ENCODE peak calls at places on chromosomes 12 and 14, in nine cellular contexts. H, K, L, E, D, U, Z, W and O are unnamed samples.

GRCh38 chr12:93853698-93854478 is 176.7 kb downstream of the CRADD start:
- DNase-seq in Z (no peak), U (no peak), L (no peak), K (no peak), H (no peak), D (no peak), E (no peak), W (no peak), O (no peak)

GRCh38 chr12:21296751-21297406 is 37.8 kb downstream of the SLCO1A2 start:
- DNase-seq in Z (no peak), H (peak), D (no peak), W (peak), L (peak), K (no peak), U (peak), E (no peak), O (no peak)

GRCh38 chr12:84877340-84877739 is 35.3 kb downstream of the SLC6A15 start:
- DNase-seq in U (no peak), D (no peak), L (no peak), Z (no peak), K (no peak), W (no peak), E (no peak), H (no peak), O (no peak)

GRCh38 chr14:52356025-52356424 is 41.9 kb downstream of the PTGER2 start:
- DNase-seq in K (no peak), L (no peak), H (peak), E (no peak), Z (peak), W (no peak), U (no peak), D (no peak), O (no peak)

GRCh38 chr14:33999771-34000291 is 49.0 kb upstream of the EGLN3 start:
- DNase-seq in U (no peak), D (no peak), H (no peak), E (no peak), W (no peak), K (no peak), Z (no peak), L (no peak), O (no peak)

GRCh38 chr12:107159384-107159900 is 66.1 kb upstream of the CRY1 start:
- DNase-seq in L (no peak), D (no peak), U (no peak), Z (no peak), H (no peak), E (no peak), K (no peak), W (no peak), O (no peak)

GRCh38 chr14:92502541-92503286 is 10.9 kb upstream of the RIN3 start:
- DNase-seq in H (no peak), Z (no peak), K (no peak), W (no peak), E (no peak), D (no peak), U (no peak), L (no peak), O (peak)

GRCh38 chr12:116609715-116610114 is 50.5 kb downstream of the MAP1LC3B2 start:
- DNase-seq in H (no peak), W (no peak), U (no peak), E (no peak), L (peak), Z (peak), D (no peak), K (no peak), O (no peak)

GRCh38 chr12:102573237-102573636 is 92.9 kb upstream of the IGF1 start:
- DNase-seq in U (no peak), K (no peak), E (no peak), Z (no peak), H (no peak), L (no peak), W (no peak), D (no peak), O (no peak)

GRCh38 chr14:41607966-41608663 is 1.4 kb downstream of the LRFN5 start:
- DNase-seq in K (no peak), H (peak), D (no peak), Z (peak), E (peak), U (no peak), W (peak), L (peak), O (peak)

GRCh38 chr12:68414988-68415387 is 82.8 kb upstream of the MDM1 start:
- DNase-seq in K (no peak), D (no peak), U (no peak), E (no peak), W (no peak), H (no peak), L (no peak), Z (no peak), O (no peak)

GRCh38 chr12:126027816-126028215 is 962.6 kb downstream of the AACS start:
- DNase-seq in W (no peak), E (no peak), K (no peak), D (no peak), Z (no peak), H (no peak), L (no peak), U (no peak), O (no peak)

GRCh38 chr12:10016881-10017280 is 6.5 kb downstream of the CLEC12B start:
- DNase-seq in Z (no peak), L (no peak), E (no peak), U (peak), H (peak), K (no peak), W (no peak), D (no peak), O (no peak)

GRCh38 chr12:131929530-131930456 is 717 bp downstream of the PUS1 start:
- DNase-seq in L (peak), H (no peak), Z (peak), K (no peak), U (peak), E (no peak), D (no peak), W (peak), O (no peak)

GRCh38 chr14:78530078-78530477 is 359.9 kb downstream of the NRXN3 start:
- DNase-seq in Z (no peak), L (peak), E (no peak), W (peak), K (no peak), U (no peak), H (peak), D (no peak), O (no peak)

GRCh38 chr14:100653409-100653808 is 66.2 kb upstream of the BEGAIN start:
- DNase-seq in U (no peak), E (no peak), L (no peak), K (no peak), W (no peak), H (no peak), Z (no peak), D (no peak), O (no peak)

GRCh38 chr14:56172571-56172971 is 54.4 kb downstream of the PELI2 start:
- DNase-seq in Z (no peak), L (peak), D (no peak), E (no peak), K (no peak), U (no peak), W (no peak), H (peak), O (no peak)

GRCh38 chr14:56172074-56172473 is 53.9 kb downstream of the PELI2 start:
- DNase-seq in H (no peak), L (no peak), D (no peak), Z (no peak), W (no peak), E (no peak), K (no peak), U (no peak), O (no peak)

GRCh38 chr14:56175773-56176172 is 57.6 kb downstream of the PELI2 start:
- DNase-seq in Z (no peak), H (no peak), U (no peak), L (no peak), W (no peak), K (no peak), D (no peak), E (no peak), O (no peak)

GRCh38 chr14:56170877-56171422 is 52.7 kb downstream of the PELI2 start:
- DNase-seq in U (no peak), W (no peak), Z (no peak), L (no peak), E (no peak), H (no peak), D (no peak), K (no peak), O (no peak)

DNA sequence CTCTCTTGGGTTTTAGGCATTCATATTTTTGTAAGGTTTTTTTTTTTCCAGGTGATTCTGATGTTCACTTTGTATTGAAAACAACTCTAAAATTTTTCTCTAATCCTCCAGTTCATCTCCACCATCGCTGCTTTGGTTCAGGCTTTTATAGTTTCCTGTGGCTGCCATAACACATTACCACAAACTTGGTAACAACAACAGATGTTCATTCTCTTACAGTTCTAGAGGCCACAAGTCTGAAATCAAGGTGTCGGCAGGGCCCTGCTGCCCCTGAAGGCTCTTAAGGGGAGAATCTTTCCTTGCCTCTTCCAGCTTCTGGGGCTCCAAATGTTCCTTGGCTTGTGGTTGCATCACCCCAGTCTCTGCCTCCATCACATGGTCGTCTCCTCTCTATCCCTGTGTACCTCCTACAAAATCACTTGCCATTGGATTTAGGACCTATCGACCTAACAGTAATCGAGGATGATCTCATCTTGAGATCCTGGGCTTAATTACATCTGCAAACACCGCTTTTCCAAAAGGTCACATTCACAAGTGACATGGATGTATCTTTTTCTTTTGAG is 55.2 kb downstream of the PELI2 start:
- DNase-seq in Z (no peak), U (no peak), H (no peak), E (no peak), D (no peak), K (no peak), L (no peak), W (no peak), O (no peak)
- H3K4me3 ChIP-seq in Z (no peak), U (no peak), H (no peak), E (no peak), D (no peak), K (no peak), L (no peak), W (no peak), O (no peak)

GRCh38 chr12:120538281-120539156 is 4.4 kb downstream of the RNF10 start:
- DNase-seq in W (peak), U (no peak), K (peak), D (no peak), Z (peak), H (peak), L (no peak), E (no peak), O (no peak)
- H3K4me3 ChIP-seq in W (no peak), U (no peak), K (peak), D (no peak), Z (peak), H (no peak), L (no peak), E (peak), O (no peak)

DNA sequence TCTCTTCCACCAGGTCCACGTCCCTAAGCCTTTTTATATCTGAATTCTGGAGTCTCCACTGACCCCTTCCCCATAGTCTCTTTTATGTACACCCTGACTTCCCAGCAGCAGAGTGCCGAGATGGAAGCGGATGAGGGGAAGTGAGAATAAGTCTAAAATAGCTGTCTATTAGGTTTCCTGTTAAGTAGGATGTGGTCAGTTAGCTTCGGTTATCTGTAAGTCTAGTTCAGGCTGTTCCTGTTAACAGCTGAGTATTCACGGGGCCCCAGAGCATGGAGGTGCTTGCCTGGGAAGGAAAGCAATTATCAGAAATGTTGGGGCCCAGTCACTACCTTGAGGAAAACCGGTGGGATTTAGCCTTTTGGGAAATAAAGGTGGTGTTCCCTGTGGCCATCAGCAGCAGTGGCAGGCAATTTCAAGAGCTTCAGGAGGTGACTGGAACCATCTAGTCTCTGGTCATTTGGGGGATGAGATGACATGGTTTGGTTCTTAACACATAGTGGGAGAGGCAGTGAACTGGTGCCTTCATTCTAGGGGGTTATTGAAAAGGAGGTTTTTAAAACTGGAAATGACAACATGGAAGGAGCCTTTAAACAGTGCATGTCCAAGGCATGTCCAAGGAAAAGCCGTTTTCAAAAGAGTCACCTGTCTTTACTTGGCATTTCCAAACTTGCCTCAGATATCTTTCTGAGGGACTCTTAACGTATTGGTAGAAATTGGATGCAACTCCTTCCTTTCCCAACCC is 21.8 kb downstream of the CHST11 start:
- DNase-seq in K (no peak), U (no peak), D (no peak), Z (peak), W (no peak), L (no peak), H (no peak), E (no peak), O (no peak)
- H3K4me3 ChIP-seq in K (no peak), U (no peak), D (no peak), Z (no peak), W (no peak), L (no peak), H (no peak), E (no peak), O (no peak)

GRCh38 chr12:75706786-75707605 is 195.6 kb upstream of the KRR1 start:
- DNase-seq in D (no peak), K (no peak), H (peak), E (no peak), Z (no peak), W (no peak), L (no peak), U (no peak), O (no peak)
- H3K4me3 ChIP-seq in D (no peak), K (no peak), H (no peak), E (no peak), Z (no peak), W (no peak), L (no peak), U (no peak), O (no peak)

GRCh38 chr12:65121956-65122469 is 908 bp upstream of the WIF1 start:
- DNase-seq in Z (no peak), W (no peak), L (no peak), D (no peak), H (no peak), E (no peak), U (no peak), K (no peak), O (no peak)
- H3K4me3 ChIP-seq in Z (no peak), W (no peak), L (no peak), D (no peak), H (no peak), E (no peak), U (no peak), K (no peak), O (no peak)

GRCh38 chr12:110466791-110467190 is 1.3 kb downstream of the GPN3 start:
- DNase-seq in E (no peak), K (no peak), U (no peak), W (no peak), Z (no peak), L (no peak), H (no peak), D (no peak), O (no peak)
- H3K4me3 ChIP-seq in E (peak), K (peak), U (peak), W (no peak), Z (no peak), L (no peak), H (peak), D (peak), O (no peak)

DNA sequence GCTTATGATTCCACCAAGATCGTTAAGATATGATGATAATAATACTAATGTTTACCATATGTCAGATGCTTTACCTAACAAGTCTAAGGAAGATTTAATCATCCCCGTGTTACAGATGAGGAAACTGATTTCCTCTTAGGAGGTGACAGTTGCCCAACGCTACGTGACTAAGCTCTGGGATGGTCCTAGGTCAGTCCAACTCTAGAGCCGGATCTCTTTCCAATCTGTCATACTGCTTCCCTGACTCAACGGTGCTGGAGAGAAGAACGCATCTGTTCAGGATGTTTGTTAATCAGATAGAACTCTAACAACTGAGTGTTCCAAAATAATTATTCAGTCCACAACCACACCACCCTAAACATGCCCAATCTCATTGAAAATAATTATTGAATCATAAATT is 39.8 kb downstream of the NDUFA12 start:
- DNase-seq in L (no peak), K (no peak), E (no peak), W (no peak), H (no peak), Z (no peak), U (no peak), D (no peak), O (no peak)
- H3K4me3 ChIP-seq in L (no peak), K (no peak), E (no peak), W (no peak), H (no peak), Z (no peak), U (no peak), D (no peak), O (no peak)

GRCh38 chr12:12072064-12072760 is 1.5 kb downstream of the BCL2L14 start:
- DNase-seq in D (no peak), K (no peak), W (peak), Z (peak), U (no peak), H (no peak), E (no peak), L (no peak), O (no peak)
- H3K4me3 ChIP-seq in D (no peak), K (no peak), W (peak), Z (peak), U (no peak), H (no peak), E (no peak), L (no peak), O (no peak)

DNA sequence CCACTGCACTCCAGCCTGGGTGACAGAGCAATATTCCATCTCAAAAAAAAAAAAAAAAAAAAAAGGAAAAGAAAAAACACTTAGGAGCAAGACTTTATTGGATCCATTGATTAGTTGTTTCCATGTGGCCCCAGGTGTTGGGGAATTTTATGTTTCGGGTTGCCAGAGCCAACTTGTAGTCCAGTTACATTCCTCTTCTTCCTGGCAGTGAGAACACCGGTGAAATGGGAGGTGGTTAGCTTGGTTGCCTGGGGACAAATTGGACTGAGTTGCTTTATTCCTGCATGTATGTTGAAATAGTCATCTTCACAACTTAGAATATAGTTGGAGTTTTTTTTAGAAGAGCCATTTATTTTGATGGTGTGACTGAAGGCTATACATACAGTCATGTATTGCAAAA is 12.6 kb downstream of the RCOR1 start:
- DNase-seq in Z (no peak), E (no peak), H (no peak), W (no peak), D (no peak), K (no peak), U (no peak), L (no peak), O (no peak)
- H3K4me3 ChIP-seq in Z (no peak), E (no peak), H (no peak), W (no peak), D (peak), K (no peak), U (no peak), L (no peak), O (no peak)

GRCh38 chr12:6968426-6968825 is 2.0 kb downstream of the PHB2 start:
- DNase-seq in Z (no peak), L (no peak), U (no peak), K (no peak), H (no peak), E (no peak), D (no peak), W (no peak), O (peak)
- H3K4me3 ChIP-seq in Z (no peak), L (no peak), U (no peak), K (no peak), H (no peak), E (no peak), D (no peak), W (no peak), O (no peak)